ENCODE peak calls at places on chromosomes 2 and 18, in seven cellular contexts. A, Y, O, N, L, D and S are unnamed samples.
A peak's percentile ranks its signal among the peaks of the same experiment; 100 is the strongest.

GRCh38 chr2:70460333-70460732 is 93.3 kb downstream of the TGFA start:
- DNase-seq in Y (no peak), L (no peak), D (no peak), N (no peak), O (no peak), A (no peak), S (no peak)

GRCh38 chr18:56639094-56639361 is 636 bp upstream of the TXNL1 start:
- DNase-seq in A (no peak), N (no peak), L (no peak), D (no peak), Y (no peak), O (no peak), S (no peak)

GRCh38 chr2:24831216-24831615 is 38.0 kb downstream of the CENPO start:
- DNase-seq in D (no peak), L (no peak), N (no peak), Y (no peak), O (no peak), A (no peak), S (no peak)

GRCh38 chr2:11933854-11934253 is 187.4 kb downstream of the LPIN1 start:
- DNase-seq in L (no peak), O (no peak), A (no peak), N (no peak), D (no peak), Y (no peak), S (no peak)

GRCh38 chr2:20496069-20496468 is 49.2 kb downstream of the RHOB start:
- DNase-seq in N (no peak), D (no peak), Y (peak; percentile 83), L (peak; percentile 86), A (peak; percentile 84), O (peak; percentile 87), S (peak; percentile 66)

GRCh38 chr18:74946646-74947045 is 262.3 kb downstream of the PTGR3 start:
- DNase-seq in Y (peak; percentile 26), A (peak; percentile 35), N (no peak), O (peak; percentile 19), L (no peak), D (no peak), S (no peak)

GRCh38 chr2:158681816-158682215 is 113.3 kb upstream of the DAPL1 start:
- DNase-seq in N (no peak), L (no peak), O (no peak), D (no peak), Y (no peak), A (no peak), S (no peak)

GRCh38 chr18:12934454-12935071 is 13.2 kb upstream of the SEH1L start:
- DNase-seq in L (peak; percentile 74), A (peak; percentile 79), Y (peak; percentile 88), O (peak; percentile 78), N (peak; percentile 68), D (peak; percentile 38), S (peak; percentile 82)

GRCh38 chr2:60556998-60557955 is 3.8 kb upstream of the BCL11A start:
- DNase-seq in Y (no peak), L (no peak), O (no peak), D (no peak), N (no peak), A (no peak), S (no peak)

GRCh38 chr2:101380376-101380775 is 6.9 kb downstream of the CREG2 start:
- DNase-seq in A (peak; percentile 75), Y (peak; percentile 64), N (no peak), D (no peak), O (peak; percentile 91), L (peak; percentile 44), S (peak; percentile 76)